ENCODE peak calls at places on chromosomes 11 and 22, in six cellular contexts. W is body of pancreas, Y is ascending aorta, M is uterus, Z is kidney, X is fibroblast of lung. U is an unnamed sample.

GRCh38 chr11:69799582-69799981 is 19.6 kb downstream of the FGF3 start:
- DNase-seq in Z (no peak), W (no peak), M (no peak), Y (no peak), X (peak; percentile 20), U (peak; percentile 89)

GRCh38 chr11:84648413-84648812 is 978.7 kb downstream of the DLG2 start:
- DNase-seq in W (no peak), M (no peak), Z (no peak), X (no peak), Y (no peak), U (peak; percentile 17)

GRCh38 chr22:38754247-38755154 is 1.3 kb downstream of the SUN2 start:
- DNase-seq in X (peak; percentile 73), Z (peak; percentile 80), M (peak; percentile 74), W (peak; percentile 96), Y (peak; percentile 95), U (peak; percentile 89)

GRCh38 chr11:108967571-108967970 is 302.7 kb downstream of the DDX10 start:
- DNase-seq in W (no peak), X (peak; percentile 36), M (peak; percentile 29), Z (no peak), Y (peak; percentile 76), U (no peak)

GRCh38 chr11:76631566-76632308 is 38.8 kb downstream of the LRRC32 start:
- DNase-seq in W (no peak), X (no peak), Y (peak; percentile 61), Z (no peak), M (no peak), U (no peak)

GRCh38 chr11:131773626-131774025 is 403.2 kb downstream of the NTM start:
- DNase-seq in Z (no peak), X (peak; percentile 22), M (no peak), Y (no peak), W (no peak), U (no peak)

GRCh38 chr11:42770444-42771065 is 541.2 kb upstream of the API5 start:
- DNase-seq in Y (no peak), W (peak; percentile 12), M (no peak), Z (no peak), X (peak; percentile 3), U (peak; percentile 29)

GRCh38 chr11:76623171-76623883 is 47.2 kb downstream of the LRRC32 start:
- DNase-seq in Y (no peak), X (peak; percentile 81), W (no peak), Z (no peak), M (no peak), U (no peak)

GRCh38 chr22:29334696-29335344 is 19.3 kb upstream of the RASL10A start:
- DNase-seq in M (no peak), W (no peak), Y (no peak), X (no peak), Z (no peak), U (no peak)

GRCh38 chr22:29336751-29337490 is 21.4 kb upstream of the RASL10A start:
- DNase-seq in Y (no peak), X (no peak), W (no peak), M (no peak), Z (no peak), U (no peak)

GRCh38 chr22:29334148-29334547 is 18.7 kb upstream of the RASL10A start:
- DNase-seq in Z (no peak), M (no peak), W (no peak), X (no peak), Y (no peak), U (peak; percentile 44)

GRCh38 chr22:29337631-29338284 is 22.3 kb upstream of the RASL10A start:
- DNase-seq in Z (no peak), M (no peak), X (no peak), Y (no peak), W (no peak), U (no peak)

GRCh38 chr22:29335656-29336055 is 20.2 kb upstream of the RASL10A start:
- DNase-seq in M (no peak), Z (no peak), X (no peak), Y (no peak), W (no peak), U (no peak)
- H3K36me3 ChIP-seq in M (no peaks in the 10 kb centered on the region), Z (peaks cover 40% of the 10 kb centered on the region), X (peaks cover 16% of the 10 kb centered on the region), Y (peaks cover 55% of the 10 kb centered on the region), W (peaks cover 33% of the 10 kb centered on the region), U (peaks cover 22% of the 10 kb centered on the region)

GRCh38 chr22:26508148-26508547 is 4.1 kb downstream of the TFIP11 start:
- DNase-seq in W (no peak), Z (no peak), Y (no peak), X (no peak), M (no peak), U (no peak)

GRCh38 chr22:26501996-26502395 is 10.3 kb downstream of the TFIP11 start:
- DNase-seq in Y (no peak), X (no peak), W (no peak), Z (no peak), M (no peak), U (no peak)

GRCh38 chr22:26499188-26499703 is 13.0 kb downstream of the TFIP11 start:
- DNase-seq in X (no peak), Z (no peak), M (no peak), Y (no peak), W (no peak), U (no peak)

GRCh38 chr22:26503758-26504157 is 8.5 kb downstream of the TFIP11 start:
- DNase-seq in W (no peak), M (no peak), Y (no peak), X (no peak), Z (no peak), U (no peak)

GRCh38 chr22:26502688-26503561 is 9.3 kb downstream of the TFIP11 start:
- DNase-seq in M (no peak), Y (no peak), W (no peak), X (peak; percentile 53), Z (no peak), U (peak; percentile 85)
- H3K36me3 ChIP-seq in M (no peaks in the 10 kb centered on the region), Y (peaks cover 98% of the 10 kb centered on the region), W (peaks cover 61% of the 10 kb centered on the region), X (peaks cover 22% of the 10 kb centered on the region), Z (peaks cover 79% of the 10 kb centered on the region), U (peaks cover 35% of the 10 kb centered on the region)

GRCh38 chr11:47750725-47751124 is 16.4 kb downstream of the FNBP4 start:
- DNase-seq in Z (no peak), W (no peak), X (no peak), M (no peak), Y (no peak), U (no peak)
- H3K36me3 ChIP-seq in Z (peaks cover 55% of the 10 kb centered on the region), W (peaks cover 65% of the 10 kb centered on the region), X (peaks cover 22% of the 10 kb centered on the region), M (no peaks in the 10 kb centered on the region), Y (peaks cover 86% of the 10 kb centered on the region), U (peaks cover 49% of the 10 kb centered on the region)

GRCh38 chr22:23272371-23272770 is 92.1 kb downstream of the BCR start:
- DNase-seq in W (no peak), X (no peak), M (no peak), Y (no peak), Z (peak; percentile 60), U (no peak)
- H3K36me3 ChIP-seq in W (peaks cover 14% of the 10 kb centered on the region), X (peaks cover 12% of the 10 kb centered on the region), M (no peaks in the 10 kb centered on the region), Y (peaks cover 78% of the 10 kb centered on the region), Z (peaks cover 49% of the 10 kb centered on the region), U (peaks cover 29% of the 10 kb centered on the region)

GRCh38 chr11:125407046-125407445 is 89.0 kb downstream of the FEZ1 start:
- DNase-seq in M (no peak), X (no peak), Z (no peak), W (no peak), Y (no peak), U (no peak)

GRCh38 chr11:125401746-125402145 is 94.3 kb downstream of the FEZ1 start:
- DNase-seq in Z (peak; percentile 44), W (no peak), X (no peak), Y (no peak), M (no peak), U (peak; percentile 61)

GRCh38 chr11:125402436-125402835 is 93.6 kb downstream of the FEZ1 start:
- DNase-seq in Y (no peak), Z (peak; percentile 8), W (no peak), M (no peak), X (peak; percentile 73), U (no peak)

GRCh38 chr11:125404811-125405481 is 91.1 kb downstream of the FEZ1 start:
- DNase-seq in W (peak; percentile 65), Y (peak; percentile 80), Z (peak; percentile 83), M (peak; percentile 81), X (peak; percentile 42), U (peak; percentile 95)

DNA sequence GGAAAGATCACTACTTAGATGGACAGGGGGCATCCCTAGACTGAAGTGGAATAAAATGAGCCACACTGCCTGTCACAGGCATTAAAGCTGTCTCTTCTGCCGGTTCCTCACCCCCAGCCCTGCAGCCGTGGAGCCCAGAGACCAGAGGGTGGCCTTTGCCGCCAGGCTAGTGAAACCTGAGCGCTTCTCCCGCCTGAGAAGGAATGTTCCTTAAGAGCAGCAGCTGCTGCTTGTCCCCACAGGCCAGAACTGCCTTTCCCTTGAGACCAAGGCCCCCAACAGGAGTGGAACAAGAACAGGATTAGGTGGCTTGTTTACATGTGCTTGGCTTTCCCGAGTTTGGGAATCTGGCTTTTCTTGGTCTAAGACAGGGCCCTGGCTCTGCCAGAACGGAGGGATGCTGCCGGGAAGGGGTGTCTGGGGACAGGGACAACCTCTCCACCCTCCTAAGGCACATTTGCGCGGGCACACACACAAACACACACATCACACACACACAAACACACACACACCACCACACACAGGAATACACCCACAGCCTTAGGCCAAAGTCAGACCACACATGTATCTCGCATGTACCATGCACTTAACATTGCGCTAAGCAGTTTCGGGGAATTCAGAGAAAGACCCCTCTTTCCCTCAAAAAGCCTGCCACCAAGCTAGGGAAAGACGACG is 91.8 kb downstream of the FEZ1 start:
- DNase-seq in X (no peak), W (no peak), Z (peak; percentile 44), M (no peak), Y (no peak), U (no peak)
- H3K36me3 ChIP-seq in X (no peaks in the 10 kb centered on the region), W (no peaks in the 10 kb centered on the region), Z (no peaks in the 10 kb centered on the region), M (no peaks in the 10 kb centered on the region), Y (no peaks in the 10 kb centered on the region), U (no peaks in the 10 kb centered on the region)

DNA sequence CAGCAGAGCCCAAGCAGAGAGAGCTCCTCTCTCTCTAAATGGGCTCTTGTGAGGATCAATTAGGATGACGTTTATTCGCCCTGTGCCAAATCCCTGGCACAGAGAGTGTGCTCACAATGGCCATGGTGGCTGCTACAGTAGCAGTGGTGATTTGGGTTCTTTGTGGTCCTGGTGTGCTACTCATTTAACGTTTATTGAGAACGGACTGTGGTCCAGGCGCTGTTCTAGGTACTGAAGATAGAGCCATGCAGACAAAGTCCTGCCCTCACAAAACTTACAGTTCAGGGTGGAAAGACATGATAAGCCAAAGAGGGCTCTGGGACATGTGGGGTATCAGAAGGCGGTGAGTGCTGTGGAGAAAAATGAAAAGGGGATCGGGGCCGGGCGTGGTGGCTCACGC is 5.3 kb downstream of the OTUB1 start:
- DNase-seq in W (no peak), Y (no peak), M (no peak), X (no peak), Z (no peak), U (no peak)
- H3K36me3 ChIP-seq in W (peaks cover 5% of the 10 kb centered on the region), Y (peaks cover 23% of the 10 kb centered on the region), M (no peaks in the 10 kb centered on the region), X (peaks cover 12% of the 10 kb centered on the region), Z (peaks cover 20% of the 10 kb centered on the region), U (peaks cover 27% of the 10 kb centered on the region)